ENCODE peak calls at places on chromosomes 13 and 19, in four cellular contexts. U is H9, J is H1, D is IMR-90. L is an unnamed sample.

GRCh38 chr19:1945899-1946298 is 4.9 kb downstream of the CSNK1G2 start:
- DNase-seq in J (peak), D (no peak), U (peak), L (peak)

GRCh38 chr13:98207411-98207810 is 30.3 kb upstream of the RNF113B start:
- DNase-seq in U (no peak), D (peak), J (no peak), L (no peak)

GRCh38 chr19:2627319-2627829 is 75.1 kb downstream of the GNG7 start:
- DNase-seq in U (no peak), J (no peak), D (peak), L (peak)

GRCh38 chr13:44710576-44710975 is 134.4 kb upstream of the TSC22D1 start:
- DNase-seq in D (peak), U (no peak), J (no peak), L (peak)

GRCh38 chr13:26699197-26699490 is 61.4 kb downstream of the GPR12 start:
- DNase-seq in D (no peak), J (no peak), U (no peak), L (no peak)

GRCh38 chr19:4449826-4450075 is 7.8 kb downstream of the UBXN6 start:
- DNase-seq in U (no peak), D (no peak), J (no peak), L (no peak)

GRCh38 chr13:35926859-35927530 is 204.2 kb downstream of the DCLK1 start:
- DNase-seq in J (no peak), D (peak), U (no peak), L (no peak)

GRCh38 chr13:114119196-114119595 is 13.2 kb downstream of the RASA3 start:
- DNase-seq in J (no peak), D (peak), U (peak), L (peak)

GRCh38 chr19:30305346-30306060 is 66.7 kb upstream of the ZNF536 start:
- DNase-seq in J (no peak), U (no peak), D (no peak), L (no peak)

GRCh38 chr19:32622002-32622401 is 41.0 kb downstream of the PDCD5 start:
- DNase-seq in U (no peak), D (no peak), J (no peak), L (no peak)

GRCh38 chr13:107376393-107377085 is 808.6 kb upstream of the ARGLU1 start:
- DNase-seq in U (no peak), J (no peak), D (peak), L (no peak)

GRCh38 chr13:94157705-94158218 is 321.7 kb downstream of the DCT start:
- DNase-seq in J (no peak), U (no peak), D (no peak), L (no peak)

GRCh38 chr19:30968210-30968609 is 381.0 kb downstream of the TSHZ3 start:
- DNase-seq in D (no peak), J (no peak), U (no peak), L (peak)

GRCh38 chr13:29923554-29924481 is 73.4 kb upstream of the UBL3 start:
- DNase-seq in D (peak), U (peak), J (peak), L (peak)

GRCh38 chr19:18329035-18329376 is 6.1 kb upstream of the LSM4 start:
- DNase-seq in U (no peak), J (no peak), D (no peak), L (no peak)

GRCh38 chr19:43640424-43640757 is 741 bp upstream of the CADM4 start:
- DNase-seq in D (no peak), J (no peak), U (no peak), L (no peak)
- H2BK5ac ChIP-seq in D (no peak), J (peak), U (no peak), L (no peak)

DNA sequence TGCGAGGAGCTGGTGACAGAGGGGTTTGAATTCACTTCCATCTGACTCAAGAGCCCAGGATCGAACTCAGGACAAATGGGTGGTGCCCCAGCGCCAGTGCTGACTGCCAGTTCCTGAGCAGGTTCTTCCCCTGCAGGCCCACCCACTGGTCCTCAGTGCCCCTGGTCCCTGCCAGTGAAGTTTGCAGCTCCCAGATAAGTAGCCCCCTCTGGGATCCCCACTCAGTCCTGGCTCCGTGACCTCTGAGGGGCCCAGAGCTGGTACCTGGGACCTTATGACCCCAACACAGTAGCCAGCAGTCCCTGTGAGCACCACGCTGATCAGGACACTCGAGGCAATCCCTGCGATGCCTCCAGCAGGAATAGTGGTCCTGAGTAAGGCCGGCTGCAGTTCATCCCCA is 11.3 kb upstream of the CEACAM20 start:
- DNase-seq in J (no peak), D (no peak), U (no peak), L (no peak)
- H3K56ac ChIP-seq in J (no peak), D (no peak), U (no peak), L (no peak)

GRCh38 chr19:47643281-47643680 is 34.3 kb downstream of the BICRA start:
- DNase-seq in D (no peak), J (no peak), U (no peak), L (no peak)

GRCh38 chr19:47641891-47642485 is 33.1 kb downstream of the BICRA start:
- DNase-seq in U (no peak), D (no peak), J (no peak), L (no peak)

GRCh38 chr19:47644199-47644598 is 35.3 kb downstream of the BICRA start:
- DNase-seq in J (no peak), D (no peak), U (no peak), L (no peak)

GRCh38 chr19:47646924-47647323 is 38.0 kb downstream of the BICRA start:
- DNase-seq in D (no peak), U (no peak), J (no peak), L (no peak)

GRCh38 chr19:47644743-47645499 is 36.0 kb downstream of the BICRA start:
- DNase-seq in U (no peak), J (no peak), D (no peak), L (no peak)
- H2BK5ac ChIP-seq in U (no peak), J (no peak), D (no peak), L (no peak)

GRCh38 chr13:33639158-33639557 is 178.8 kb upstream of the RFC3 start:
- DNase-seq in U (no peak), J (no peak), D (peak), L (no peak)

GRCh38 chr13:33636955-33637670 is 180.8 kb upstream of the RFC3 start:
- DNase-seq in J (no peak), U (no peak), D (peak), L (no peak)

GRCh38 chr13:33639640-33640080 is 178.3 kb upstream of the RFC3 start:
- DNase-seq in U (no peak), D (no peak), J (no peak), L (no peak)

GRCh38 chr13:33640832-33641231 is 177.1 kb upstream of the RFC3 start:
- DNase-seq in D (peak), U (no peak), J (no peak), L (no peak)

GRCh38 chr13:33637978-33638743 is 179.8 kb upstream of the RFC3 start:
- DNase-seq in U (no peak), J (no peak), D (peak), L (peak)
- H3K56ac ChIP-seq in U (no peak), J (no peak), D (no peak), L (no peak)

DNA sequence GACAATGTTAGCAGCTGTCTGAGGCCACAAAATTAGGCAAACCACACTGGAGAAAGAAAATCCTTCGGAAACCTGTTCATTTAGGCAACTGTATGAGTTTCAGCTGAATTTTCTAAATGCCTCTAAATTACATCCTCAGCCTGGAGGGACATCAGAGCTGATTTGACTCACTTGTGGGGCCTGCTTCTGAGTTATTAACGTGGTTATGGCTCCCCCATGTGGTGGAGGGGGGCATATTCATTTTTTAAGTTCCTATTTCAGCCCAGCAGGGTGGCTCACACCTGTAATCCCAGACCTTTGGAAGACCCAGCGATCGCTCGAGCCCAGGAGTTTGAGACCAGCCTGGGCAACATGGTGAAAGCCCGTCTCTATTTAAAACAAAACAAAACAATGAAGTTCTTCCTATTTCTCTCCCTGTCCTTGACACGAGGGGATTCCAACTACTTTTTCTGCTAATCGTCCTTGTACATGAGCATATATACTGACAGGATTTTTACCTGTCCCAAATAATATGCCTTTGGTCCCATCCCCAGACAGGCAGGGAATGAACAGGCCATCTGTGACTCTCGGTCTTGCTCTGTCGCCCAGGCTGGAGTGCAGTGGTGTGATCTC is 31.5 kb upstream of the HIF3A start:
- DNase-seq in D (peak), J (peak), U (peak), L (peak)
- H2BK5ac ChIP-seq in D (no peak), J (no peak), U (no peak), L (no peak)

L was measured in mesendoderm.